ENCODE peak calls at places on chromosomes 12 and 14, in four cellular contexts. F is tibial artery, S is MM.1S, W is Panc1. B is an unnamed sample.

GRCh38 chr14:56592746-56593544 is 13.3 kb downstream of the TMEM260 start:
- DNase-seq in F (no peak), S (no peak), W (no peak), B (no peak)

GRCh38 chr14:64955297-64955696 is 12.8 kb upstream of the GPX2 start:
- DNase-seq in F (no peak), S (no peak), W (no peak), B (no peak)

GRCh38 chr14:52220924-52221802 is 46.3 kb upstream of the PTGDR start:
- DNase-seq in F (no peak), S (peak; percentile 34), W (no peak), B (no peak)

GRCh38 chr14:47040490-47040889 is 388.9 kb upstream of the RPL10L start:
- DNase-seq in F (no peak), S (peak; percentile 12), W (no peak), B (peak; percentile 79)

GRCh38 chr12:92398565-92399309 is 253.1 kb upstream of the BTG1 start:
- DNase-seq in F (no peak), S (no peak), W (no peak), B (no peak)

GRCh38 chr12:41956353-41956752 is 188.3 kb downstream of the GXYLT1 start:
- DNase-seq in F (no peak), S (no peak), W (no peak), B (no peak)

GRCh38 chr12:63040526-63041220 is 105.7 kb upstream of the PPM1H start:
- DNase-seq in F (no peak), S (no peak), W (no peak), B (no peak)

GRCh38 chr14:22974530-22975313 is 7.6 kb downstream of the AJUBA start:
- DNase-seq in F (no peak), S (no peak), W (no peak), B (no peak)

GRCh38 chr12:84034891-84035290 is 877.7 kb downstream of the SLC6A15 start:
- DNase-seq in F (no peak), S (no peak), W (no peak), B (no peak)

GRCh38 chr14:33567003-33567735 is 383.7 kb downstream of the EGLN3 start:
- DNase-seq in F (no peak), S (no peak), W (no peak), B (no peak)

GRCh38 chr12:54648265-54648664 is at the start of gene DCD:
- DNase-seq in F (no peak), S (no peak), W (no peak), B (no peak)

GRCh38 chr12:48084066-48084465 is 21.8 kb downstream of the SENP1 start:
- DNase-seq in F (no peak), S (no peak), W (no peak), B (no peak)

GRCh38 chr12:113159937-113160336 is 10.4 kb downstream of the CFAP73 start:
- DNase-seq in F (no peak), S (no peak), W (no peak), B (no peak)

GRCh38 chr14:31228533-31228932 is 20.9 kb upstream of the HECTD1 start:
- DNase-seq in F (no peak), S (no peak), W (no peak), B (no peak)

GRCh38 chr14:76584271-76584702 is 177.0 kb upstream of the VASH1 start:
- DNase-seq in F (no peak), S (no peak), W (no peak), B (peak; percentile 19)

GRCh38 chr12:81417056-81417455 is 339.2 kb downstream of the ACSS3 start:
- DNase-seq in F (no peak), S (no peak), W (no peak), B (no peak)

GRCh38 chr12:81416571-81416970 is 338.7 kb downstream of the ACSS3 start:
- DNase-seq in F (no peak), S (no peak), W (no peak), B (no peak)

DNA sequence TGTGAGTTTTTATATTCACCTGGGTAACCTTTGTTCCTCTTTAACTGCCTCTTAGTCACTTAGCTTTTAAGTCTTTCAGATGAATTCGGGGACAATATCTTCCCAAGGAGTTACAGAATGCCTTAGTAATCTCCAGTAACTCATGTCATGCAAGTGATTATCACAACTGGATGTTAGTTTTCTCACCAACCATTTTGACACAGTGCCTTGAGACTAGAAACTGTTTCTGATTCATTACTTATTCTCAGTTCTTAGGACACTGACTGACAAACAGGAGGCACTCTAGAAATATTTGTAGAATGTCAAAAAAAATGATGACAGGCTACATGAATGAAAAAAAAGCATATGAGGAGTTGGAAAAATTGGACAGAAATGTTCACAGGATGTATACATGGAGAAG is 335.1 kb downstream of the ACSS3 start:
- DNase-seq in F (no peak), S (no peak), W (no peak), B (no peak)
- H3K27ac ChIP-seq in F (no peak overlapping the region), S (no peak overlapping the region), W (no peak overlapping the region), B (no peak overlapping the region)

DNA sequence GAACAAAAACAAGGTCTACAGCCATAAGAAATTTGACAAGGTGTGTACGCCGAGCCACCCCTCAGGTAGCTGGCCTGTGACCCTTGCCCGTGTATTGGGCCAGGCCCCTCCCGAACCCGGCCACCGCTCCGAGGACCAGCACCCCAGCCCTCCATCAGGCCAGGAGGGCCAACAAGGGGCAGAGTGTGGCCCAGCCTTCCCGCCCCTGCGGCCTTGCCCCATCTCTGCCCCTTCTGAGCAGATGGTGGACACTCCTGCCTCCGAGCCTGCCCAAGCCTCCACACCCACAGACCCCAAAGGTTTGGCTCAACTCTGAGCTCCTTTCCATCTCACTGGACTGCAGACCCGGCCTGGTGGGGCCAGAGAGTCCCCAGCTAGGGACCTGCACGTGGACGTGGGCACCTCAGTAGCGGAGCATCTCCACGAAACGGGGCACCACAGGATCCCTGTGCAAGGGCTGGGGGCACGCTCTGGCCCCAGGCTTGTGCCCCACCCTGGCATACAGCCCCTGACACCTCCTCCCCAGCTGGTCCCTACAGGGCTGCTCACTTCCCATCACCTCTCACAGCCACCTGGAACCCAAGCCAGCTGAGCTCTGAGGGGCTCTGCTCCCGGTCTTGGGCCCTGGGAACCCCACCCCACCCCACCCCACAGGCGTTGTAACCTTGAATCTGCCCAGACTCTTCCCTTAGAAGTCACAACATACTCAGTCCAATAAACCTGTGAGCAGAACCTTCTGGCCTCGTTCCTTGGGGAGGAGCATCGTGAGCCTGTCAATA is 3.3 kb downstream of the P2RX2 start:
- DNase-seq in F (no peak), S (no peak), W (no peak), B (no peak)
- TF ChIP-seq CTCF in F (no peak), S (no peak), W (no peak), B (no peak)

DNA sequence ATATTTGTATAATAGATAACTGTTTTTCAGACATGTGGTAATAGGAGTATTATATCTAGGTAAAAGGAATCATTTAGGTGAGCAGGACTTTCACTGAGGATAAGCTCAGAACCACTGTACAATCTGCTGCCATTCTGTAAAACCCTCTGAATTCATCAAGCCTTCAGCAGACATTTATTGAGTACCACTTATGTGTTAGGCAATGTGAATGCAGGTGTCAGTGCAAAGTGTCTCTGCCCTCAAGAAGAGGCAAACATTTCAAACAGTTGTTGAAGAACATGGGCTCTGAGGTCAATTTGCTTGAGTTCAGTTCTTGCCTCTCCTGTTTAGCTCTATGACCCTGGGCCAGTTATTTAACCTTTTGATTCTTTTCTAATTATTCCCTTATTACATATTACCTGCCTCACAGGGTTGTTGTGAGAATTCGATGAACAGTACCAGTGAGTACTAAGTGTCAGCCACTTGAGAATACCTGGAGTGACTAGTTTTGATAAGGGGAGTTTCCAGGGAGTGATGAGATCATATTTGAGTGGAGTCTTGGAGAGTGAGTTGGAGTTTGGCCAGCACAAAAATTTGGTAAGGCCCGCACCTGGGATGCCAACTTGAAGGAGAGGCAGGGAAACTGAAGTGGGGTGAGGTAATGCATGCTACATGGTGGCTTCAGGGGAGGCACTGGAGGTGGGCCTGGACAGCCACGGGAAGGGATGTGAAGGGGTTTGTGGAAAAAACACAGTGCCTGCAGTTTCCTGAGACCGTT is 33.7 kb downstream of the RASSF8 start:
- DNase-seq in F (no peak), S (no peak), W (no peak), B (no peak)
- H3K4me1 ChIP-seq in F (peaks cover 16% of the 10 kb centered on the region), S (peaks cover 6% of the 10 kb centered on the region), W (peaks cover 34% of the 10 kb centered on the region), B (peaks cover 6% of the 10 kb centered on the region)

GRCh38 chr12:26741828-26742227 is 91.2 kb downstream of the ITPR2 start:
- DNase-seq in F (no peak), S (no peak), W (no peak), B (no peak)
- H3K27ac ChIP-seq in F (no peak overlapping the region), S (no peak overlapping the region), W (no peak overlapping the region), B (peak overlapping the region; percentile 48)

DNA sequence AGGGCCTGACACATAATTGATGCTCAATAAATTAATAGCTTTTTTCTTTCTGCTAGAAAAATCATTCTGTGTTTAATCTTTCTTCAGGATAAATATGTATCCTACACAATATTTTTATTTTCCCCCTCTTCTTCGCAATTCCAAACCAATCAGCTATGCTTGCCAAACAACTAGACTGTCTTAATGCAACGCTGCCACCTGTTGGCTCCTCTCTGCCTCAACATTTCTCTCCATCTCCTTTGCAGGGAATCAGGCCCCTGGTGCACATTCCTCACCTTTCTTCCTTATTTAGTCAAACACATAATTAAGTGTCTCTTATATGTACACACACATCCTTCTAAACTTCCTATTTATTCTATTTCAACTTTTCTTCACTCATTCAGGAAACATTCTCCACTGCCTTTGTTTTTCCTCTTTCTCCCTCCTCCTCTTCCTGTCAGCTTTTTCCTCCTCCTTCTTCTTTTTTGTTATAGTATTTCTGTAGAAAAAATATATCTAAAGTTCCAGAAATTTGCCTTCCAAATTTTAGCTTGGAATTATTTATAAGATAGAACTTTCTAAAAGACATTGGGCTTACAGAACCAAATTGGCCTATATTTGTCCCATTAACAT is 406.0 kb downstream of the PRKD1 start:
- DNase-seq in F (no peak), S (no peak), W (no peak), B (peak; percentile 18)
- TF ChIP-seq CTCF in F (no peak), S (peak; percentile 39), W (peak; percentile 45), B (peak; percentile 40)

GRCh38 chr12:111413442-111414086 is 7.8 kb downstream of the SH2B3 start:
- DNase-seq in F (no peak), S (no peak), W (no peak), B (peak; percentile 60)
- H3K4me1 ChIP-seq in F (peaks cover 38% of the 10 kb centered on the region), S (no peaks in the 10 kb centered on the region), W (peaks cover 62% of the 10 kb centered on the region), B (peaks cover 28% of the 10 kb centered on the region)

DNA sequence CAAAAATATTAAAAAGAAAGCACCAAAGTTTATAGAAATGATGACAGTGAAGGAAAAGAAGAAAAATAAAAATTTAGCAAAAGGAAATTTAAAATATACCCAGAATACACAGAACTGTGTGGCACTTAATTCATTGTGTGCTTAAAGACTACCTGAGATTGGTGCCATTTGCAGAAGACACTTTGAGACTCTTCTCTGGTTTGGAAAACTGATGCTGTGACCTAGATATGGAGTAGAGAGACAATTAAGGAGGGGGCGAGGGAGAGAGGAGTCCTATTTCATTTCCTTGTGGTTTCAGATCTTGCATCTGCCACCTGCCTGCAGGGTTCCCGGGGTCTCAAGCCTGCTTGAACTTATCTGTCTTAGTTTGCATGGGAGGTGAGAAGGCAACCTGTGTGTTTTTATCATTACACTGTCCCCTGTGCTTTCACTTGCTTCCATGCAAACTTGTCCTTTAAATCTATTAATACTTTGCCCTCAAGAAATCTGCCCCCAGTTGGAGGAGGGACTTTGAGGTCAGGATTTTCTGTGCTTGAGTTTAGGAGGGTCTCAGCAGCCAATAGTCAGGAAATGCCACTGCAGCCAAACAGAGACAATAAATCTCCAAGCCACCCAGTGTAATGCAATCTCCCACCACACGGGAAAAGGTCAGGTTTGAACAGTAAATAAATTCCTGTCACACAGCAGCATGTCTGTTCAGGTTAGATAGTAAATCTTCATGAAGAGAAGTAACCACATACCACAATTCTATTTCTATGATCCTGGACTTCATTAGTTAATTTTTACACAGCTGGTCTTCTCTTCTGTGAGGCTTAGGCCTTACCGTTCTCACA is 119.4 kb downstream of the CAND1 start:
- DNase-seq in F (no peak), S (no peak), W (no peak), B (no peak)
- H3K27ac ChIP-seq in F (no peak overlapping the region), S (no peak overlapping the region), W (no peak overlapping the region), B (peak overlapping the region; percentile 31)

B was measured in cardiac muscle cell.